ENCODE peak calls at places on chromosomes 13 and 19, in nine cellular contexts. C is IMR-90, E is brain microvascular endothelial cell, A is Peyer's patch, Q is upper lobe of right lung, W is transverse colon, B is adrenal gland, D is lung, R is endodermal cell. X is an unnamed sample.

GRCh38 chr19:15779756-15780476 is 7.5 kb upstream of the OR10H5 start:
- DNase-seq in C (no peak), E (no peak), A (no peak), Q (no peak), W (peak), B (peak), D (peak), R (no peak), X (no peak)

GRCh38 chr13:25372275-25373081 is 704 bp downstream of the ATP8A2 start:
- DNase-seq in C (no peak), E (no peak), A (no peak), Q (no peak), W (no peak), B (peak), D (no peak), R (peak), X (no peak)

GRCh38 chr19:15062036-15062435 is 12.8 kb downstream of the CASP14 start:
- DNase-seq in C (no peak), E (no peak), A (no peak), Q (no peak), W (no peak), B (no peak), D (no peak), R (no peak), X (no peak)

GRCh38 chr13:49098198-49098597 is 121.9 kb upstream of the MLNR start:
- DNase-seq in C (peak), E (peak), A (no peak), Q (no peak), W (no peak), B (peak), D (no peak), R (no peak), X (peak)

GRCh38 chr13:42381165-42381425 is 109.1 kb downstream of the AKAP11 start:
- DNase-seq in C (no peak), E (no peak), A (no peak), Q (no peak), W (no peak), B (no peak), D (no peak), R (no peak), X (no peak)

GRCh38 chr13:44874176-44874575 is 115.1 kb downstream of the NUFIP1 start:
- DNase-seq in C (no peak), E (no peak), A (no peak), Q (no peak), W (no peak), B (no peak), D (no peak), R (no peak), X (no peak)

GRCh38 chr19:38049105-38049649 is 142.2 kb downstream of the SIPA1L3 start:
- DNase-seq in C (no peak), E (peak), A (no peak), Q (no peak), W (peak), B (no peak), D (no peak), R (no peak), X (no peak)

GRCh38 chr13:68927387-68928026 is 1180.1 kb upstream of the ATXN8OS start:
- DNase-seq in C (no peak), E (no peak), A (no peak), Q (no peak), W (peak), B (peak), D (no peak), R (peak), X (no peak)

GRCh38 chr19:55251296-55252081 is 7.3 kb downstream of the PPP6R1 start:
- DNase-seq in C (peak), E (peak), A (no peak), Q (no peak), W (no peak), B (no peak), D (no peak), R (no peak), X (no peak)

GRCh38 chr13:28569886-28570285 is 75.0 kb upstream of the FLT1 start:
- DNase-seq in C (no peak), E (no peak), A (no peak), Q (no peak), W (no peak), B (no peak), D (no peak), R (no peak), X (no peak)

GRCh38 chr13:86684402-86684801 is 885.2 kb upstream of the SLITRK6 start:
- DNase-seq in C (no peak), E (no peak), A (no peak), Q (no peak), W (no peak), B (no peak), D (no peak), R (no peak), X (no peak)

GRCh38 chr13:44908266-44908665 is 81.0 kb downstream of the NUFIP1 start:
- DNase-seq in C (no peak), E (no peak), A (no peak), Q (no peak), W (no peak), B (no peak), D (no peak), R (no peak), X (no peak)

GRCh38 chr19:33486936-33487793 is 34.4 kb downstream of the PEPD start:
- DNase-seq in C (no peak), E (no peak), A (peak), Q (peak), W (no peak), B (no peak), D (no peak), R (no peak), X (no peak)

GRCh38 chr19:19758164-19758563 is 25.3 kb upstream of the ZNF14 start:
- DNase-seq in C (no peak), E (no peak), A (no peak), Q (no peak), W (no peak), B (no peak), D (no peak), R (peak), X (no peak)

GRCh38 chr19:51110666-51110971 is 2.4 kb upstream of the CTU1 start:
- DNase-seq in C (no peak), E (no peak), A (no peak), Q (no peak), W (no peak), B (no peak), D (no peak), R (no peak), X (no peak)

GRCh38 chr19:40445637-40445944 is 1.5 kb upstream of the SERTAD3 start:
- DNase-seq in C (no peak), E (no peak), A (no peak), Q (no peak), W (no peak), B (no peak), D (no peak), R (no peak), X (no peak)

GRCh38 chr19:19372656-19373416 is 32.6 kb upstream of the GATAD2A start:
- DNase-seq in C (peak), E (peak), A (peak), Q (peak), W (peak), B (peak), D (peak), R (no peak), X (no peak)

GRCh38 chr19:15780595-15781418 is 6.7 kb upstream of the OR10H5 start:
- DNase-seq in C (no peak), E (no peak), A (no peak), Q (no peak), W (peak), B (no peak), D (no peak), R (no peak), X (peak)

GRCh38 chr13:40878321-40878720 is 88.9 kb downstream of the SLC25A15 start:
- DNase-seq in C (peak), E (peak), A (no peak), Q (no peak), W (no peak), B (no peak), D (no peak), R (no peak), X (peak)

GRCh38 chr13:33611016-33611805 is 206.7 kb upstream of the RFC3 start:
- DNase-seq in C (peak), E (peak), A (no peak), Q (no peak), W (peak), B (peak), D (peak), R (no peak), X (no peak)

GRCh38 chr13:113527272-113527958 is 36.9 kb upstream of the DCUN1D2 start:
- DNase-seq in C (no peak), E (no peak), A (no peak), Q (no peak), W (no peak), B (no peak), D (no peak), R (no peak), X (no peak)

GRCh38 chr13:83121904-83122303 is 760.4 kb downstream of the SLITRK1 start:
- DNase-seq in C (peak), E (no peak), A (no peak), Q (no peak), W (no peak), B (no peak), D (no peak), R (no peak), X (no peak)

GRCh38 chr13:20425819-20426219 is 99.8 kb downstream of the CRYL1 start:
- DNase-seq in C (no peak), E (no peak), A (no peak), Q (no peak), W (no peak), B (no peak), D (no peak), R (no peak), X (peak)

GRCh38 chr19:48419158-48419920 is 25.9 kb downstream of the GRIN2D start:
- DNase-seq in C (peak), E (peak), A (no peak), Q (no peak), W (peak), B (no peak), D (no peak), R (peak), X (no peak)

GRCh38 chr19:5079410-5079774 is 110.5 kb downstream of the KDM4B start:
- DNase-seq in C (no peak), E (no peak), A (no peak), Q (no peak), W (no peak), B (no peak), D (no peak), R (no peak), X (no peak)

GRCh38 chr13:36421447-36421846 is 10.8 kb upstream of the CCNA1 start:
- DNase-seq in C (no peak), E (peak), A (no peak), Q (no peak), W (no peak), B (no peak), D (no peak), R (no peak), X (no peak)

DNA sequence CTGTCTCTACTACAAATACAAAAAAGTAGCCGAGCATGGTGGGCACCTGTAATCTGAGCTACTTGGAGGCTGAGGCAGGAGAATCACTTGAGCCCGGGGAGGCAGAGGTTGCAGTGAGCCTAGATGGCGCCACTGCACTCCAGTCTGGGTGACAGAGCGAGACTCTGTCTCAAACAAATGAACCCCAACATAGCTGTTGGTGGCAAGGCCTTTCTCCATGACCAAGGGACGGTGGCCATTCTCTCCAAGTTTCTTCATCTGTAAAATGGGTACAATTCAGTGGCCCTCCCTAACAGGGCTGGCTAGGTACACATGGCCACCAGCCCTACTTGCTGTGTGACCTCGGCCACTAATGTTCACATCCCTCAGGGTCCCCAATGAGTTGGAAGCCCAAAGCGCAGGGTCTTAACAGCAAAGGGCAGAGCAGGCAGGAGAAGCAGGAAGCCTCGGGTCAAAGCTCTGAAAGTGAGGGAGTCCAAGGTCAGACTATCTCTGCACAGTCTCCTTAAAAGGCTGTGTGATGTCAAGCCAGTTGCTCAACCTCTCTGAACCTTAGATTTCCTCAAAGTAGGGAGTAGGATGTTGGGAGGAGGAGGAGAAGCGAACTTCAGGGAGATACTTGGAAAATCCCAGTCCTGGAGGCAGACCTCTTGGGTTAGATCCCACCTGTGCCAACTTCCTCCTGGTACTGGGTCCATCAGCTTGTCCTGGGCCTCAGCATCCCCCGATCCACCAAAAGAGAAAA is 2.7 kb downstream of the JUND start:
- DNase-seq in C (no peak), E (peak), A (no peak), Q (no peak), W (peak), B (no peak), D (no peak), R (peak), X (no peak)
- TF ChIP-seq CTCF in C (peak), E (peak), A (peak), Q (peak), W (no peak), B (peak), D (no peak), R (peak), X (peak)

GRCh38 chr13:50406831-50407230 is 391.6 kb downstream of the KCNRG start:
- DNase-seq in C (no peak), E (no peak), A (no peak), Q (no peak), W (no peak), B (no peak), D (no peak), R (no peak), X (no peak)
- H3K27ac ChIP-seq in C (no peak), E (no peak), A (no peak), Q (no peak), W (no peak), B (no peak), D (no peak), R (no peak), X (no peak)

GRCh38 chr13:99087130-99087953 is 109.5 kb upstream of the DOCK9 start:
- DNase-seq in C (peak), E (peak), A (peak), Q (peak), W (peak), B (peak), D (peak), R (peak), X (peak)
- TF ChIP-seq CTCF in C (peak), E (peak), A (peak), Q (peak), W (peak), B (peak), D (no peak), R (peak), X (peak)

GRCh38 chr13:98173431-98173921 is 3.6 kb downstream of the RNF113B start:
- DNase-seq in C (peak), E (peak), A (no peak), Q (no peak), W (peak), B (no peak), D (no peak), R (peak), X (no peak)
- H3K27ac ChIP-seq in C (peak), E (peak), A (peak), Q (peak), W (peak), B (peak), D (peak), R (no peak), X (no peak)

GRCh38 chr19:42081584-42082258 is 5.8 kb downstream of the ZNF574 start:
- DNase-seq in C (peak), E (peak), A (no peak), Q (no peak), W (no peak), B (no peak), D (no peak), R (no peak), X (no peak)
- TF ChIP-seq CTCF in C (peak), E (peak), A (peak), Q (peak), W (peak), B (peak), D (no peak), R (peak), X (peak)

GRCh38 chr19:10679743-10680142 is 21.5 kb upstream of the QTRT1 start:
- DNase-seq in C (no peak), E (no peak), A (no peak), Q (no peak), W (no peak), B (no peak), D (no peak), R (no peak), X (no peak)
- H3K27ac ChIP-seq in C (no peak), E (no peak), A (no peak), Q (no peak), W (no peak), B (no peak), D (no peak), R (no peak), X (no peak)

DNA sequence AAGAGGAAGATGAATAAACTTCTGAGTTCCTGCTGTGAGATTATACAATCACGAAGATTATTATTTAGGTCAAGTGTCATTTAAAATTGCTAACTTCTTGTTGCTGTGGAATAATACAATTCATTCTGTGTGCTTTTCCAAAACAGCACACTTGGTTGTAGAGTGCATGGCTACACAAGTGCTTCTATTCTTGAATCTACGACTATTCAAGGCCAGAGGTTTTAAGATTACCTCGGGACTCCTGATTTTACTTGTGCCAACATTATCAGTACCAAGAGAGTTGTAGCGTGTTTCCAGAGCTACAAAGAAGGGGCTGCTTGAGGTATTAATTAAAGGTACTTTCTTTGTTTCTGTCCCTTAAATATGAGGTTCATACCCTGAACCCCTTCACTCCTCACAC is 234.0 kb upstream of the PCDH9 start:
- DNase-seq in C (no peak), E (no peak), A (no peak), Q (no peak), W (no peak), B (no peak), D (no peak), R (no peak), X (no peak)
- TF ChIP-seq CTCF in C (no peak), E (no peak), A (no peak), Q (no peak), W (no peak), B (no peak), D (no peak), R (no peak), X (no peak)

GRCh38 chr19:11113140-11113708 is 24.0 kb downstream of the LDLR start:
- DNase-seq in C (no peak), E (no peak), A (no peak), Q (no peak), W (no peak), B (no peak), D (no peak), R (no peak), X (no peak)

GRCh38 chr19:11116507-11116906 is 27.2 kb downstream of the LDLR start:
- DNase-seq in C (no peak), E (no peak), A (no peak), Q (no peak), W (no peak), B (no peak), D (no peak), R (peak), X (no peak)

GRCh38 chr19:11111771-11112144 is 22.5 kb downstream of the LDLR start:
- DNase-seq in C (no peak), E (no peak), A (no peak), Q (no peak), W (no peak), B (no peak), D (no peak), R (no peak), X (no peak)

GRCh38 chr19:11115042-11115441 is 25.8 kb downstream of the LDLR start:
- DNase-seq in C (no peak), E (no peak), A (no peak), Q (no peak), W (no peak), B (no peak), D (no peak), R (no peak), X (no peak)

GRCh38 chr19:11115895-11116446 is 26.7 kb downstream of the LDLR start:
- DNase-seq in C (no peak), E (no peak), A (no peak), Q (no peak), W (no peak), B (no peak), D (no peak), R (no peak), X (no peak)
- H3K27ac ChIP-seq in C (no peak), E (no peak), A (no peak), Q (no peak), W (no peak), B (peak), D (no peak), R (no peak), X (no peak)

GRCh38 chr19:3501780-3502179 is 1.3 kb upstream of the DOHH start:
- DNase-seq in C (no peak), E (no peak), A (no peak), Q (no peak), W (no peak), B (no peak), D (no peak), R (no peak), X (no peak)

GRCh38 chr19:3500429-3501101 is at the start of gene DOHH:
- DNase-seq in C (peak), E (peak), A (peak), Q (peak), W (peak), B (peak), D (peak), R (peak), X (peak)

GRCh38 chr19:3497757-3498515 is 2.5 kb downstream of the DOHH start:
- DNase-seq in C (no peak), E (no peak), A (no peak), Q (no peak), W (no peak), B (no peak), D (no peak), R (no peak), X (no peak)

GRCh38 chr19:3503036-3503572 is 2.6 kb upstream of the DOHH start:
- DNase-seq in C (peak), E (no peak), A (no peak), Q (no peak), W (no peak), B (peak), D (no peak), R (no peak), X (no peak)

GRCh38 chr19:3499738-3500428 is 591 bp downstream of the DOHH start:
- DNase-seq in C (no peak), E (no peak), A (no peak), Q (no peak), W (no peak), B (no peak), D (no peak), R (no peak), X (no peak)
- TF ChIP-seq CTCF in C (no peak), E (no peak), A (no peak), Q (no peak), W (no peak), B (no peak), D (no peak), R (no peak), X (no peak)